ENCODE peak calls at places on chromosomes 4 and X, in five cellular contexts. I is esophagus muscularis mucosa, P is choroid plexus epithelial cell, Y is sigmoid colon, T is pancreas. W is an unnamed sample.

GRCh38 chr4:189305500-189305899 is 635.2 kb upstream of the FRG1 start:
- DNase-seq in Y (no peak), T (no peak), P (no peak), I (no peak), W (no peak)

GRCh38 chr4:24470681-24471622 is 113.4 kb downstream of the DHX15 start:
- DNase-seq in Y (peak), P (peak), I (no peak), T (peak), W (no peak)

GRCh38 chr4:101952985-101953384 is 162.5 kb downstream of the BANK1 start:
- DNase-seq in P (no peak), Y (no peak), I (no peak), T (no peak), W (no peak)

GRCh38 chrX:50333308-50333707 is 128.7 kb downstream of the CCNB3 start:
- DNase-seq in T (no peak), I (no peak), P (no peak), Y (no peak), W (no peak)

GRCh38 chr4:7516773-7517144 is 82.0 kb upstream of the PSAPL1 start:
- DNase-seq in I (no peak), P (no peak), T (no peak), Y (no peak), W (no peak)

GRCh38 chr4:165331823-165332222 is 4.4 kb downstream of the MSMO1 start:
- DNase-seq in Y (no peak), I (no peak), T (no peak), P (no peak), W (no peak)

GRCh38 chr4:1356181-1356998 is 9.4 kb downstream of the UVSSA start:
- DNase-seq in P (peak), T (peak), I (no peak), Y (no peak), W (no peak)

GRCh38 chr4:40003986-40004385 is 26.3 kb upstream of the PDS5A start:
- DNase-seq in I (no peak), Y (no peak), P (peak), T (no peak), W (peak)

GRCh38 chr4:119810001-119810400 is 181.4 kb upstream of the PDE5A start:
- DNase-seq in Y (no peak), P (no peak), T (no peak), I (no peak), W (no peak)

GRCh38 chr4:124940387-124940786 is 227.9 kb upstream of the ANKRD50 start:
- DNase-seq in Y (no peak), T (no peak), I (no peak), P (peak), W (peak)

GRCh38 chrX:95764972-95765451 is 919.6 kb upstream of the DIAPH2 start:
- DNase-seq in T (no peak), P (peak), Y (no peak), I (no peak), W (peak)

GRCh38 chrX:46327229-46328081 is 217.8 kb downstream of the ZNF674 start:
- DNase-seq in T (no peak), Y (no peak), I (no peak), P (peak), W (peak)

GRCh38 chrX:44225667-44226066 is 117.8 kb downstream of the EFHC2 start:
- DNase-seq in Y (no peak), P (no peak), T (no peak), I (no peak), W (peak)

GRCh38 chr4:153771058-153771457 is 11.2 kb upstream of the RNF175 start:
- DNase-seq in P (peak), T (no peak), Y (no peak), I (no peak), W (no peak)

GRCh38 chr4:4396628-4397440 is 9.9 kb downstream of the NSG1 start:
- DNase-seq in Y (no peak), P (peak), I (no peak), T (no peak), W (no peak)

GRCh38 chr4:6942238-6942800 is 32.7 kb downstream of the TBC1D14 start:
- DNase-seq in Y (no peak), T (no peak), I (no peak), P (peak), W (peak)

GRCh38 chr4:188107931-188108843 is 1.2 kb downstream of the TRIML2 start:
- DNase-seq in Y (no peak), P (peak), I (no peak), T (no peak), W (peak)

GRCh38 chrX:124023838-124024238 is 62.3 kb downstream of the STAG2 start:
- DNase-seq in I (no peak), T (no peak), Y (no peak), P (peak), W (no peak)

GRCh38 chr4:123017636-123018390 is 95.4 kb upstream of the NUDT6 start:
- DNase-seq in T (no peak), P (peak), Y (no peak), I (no peak), W (no peak)

GRCh38 chrX:133994576-133994975 is 9.2 kb upstream of the GPC3 start:
- DNase-seq in P (no peak), T (no peak), Y (no peak), I (no peak), W (no peak)

DNA sequence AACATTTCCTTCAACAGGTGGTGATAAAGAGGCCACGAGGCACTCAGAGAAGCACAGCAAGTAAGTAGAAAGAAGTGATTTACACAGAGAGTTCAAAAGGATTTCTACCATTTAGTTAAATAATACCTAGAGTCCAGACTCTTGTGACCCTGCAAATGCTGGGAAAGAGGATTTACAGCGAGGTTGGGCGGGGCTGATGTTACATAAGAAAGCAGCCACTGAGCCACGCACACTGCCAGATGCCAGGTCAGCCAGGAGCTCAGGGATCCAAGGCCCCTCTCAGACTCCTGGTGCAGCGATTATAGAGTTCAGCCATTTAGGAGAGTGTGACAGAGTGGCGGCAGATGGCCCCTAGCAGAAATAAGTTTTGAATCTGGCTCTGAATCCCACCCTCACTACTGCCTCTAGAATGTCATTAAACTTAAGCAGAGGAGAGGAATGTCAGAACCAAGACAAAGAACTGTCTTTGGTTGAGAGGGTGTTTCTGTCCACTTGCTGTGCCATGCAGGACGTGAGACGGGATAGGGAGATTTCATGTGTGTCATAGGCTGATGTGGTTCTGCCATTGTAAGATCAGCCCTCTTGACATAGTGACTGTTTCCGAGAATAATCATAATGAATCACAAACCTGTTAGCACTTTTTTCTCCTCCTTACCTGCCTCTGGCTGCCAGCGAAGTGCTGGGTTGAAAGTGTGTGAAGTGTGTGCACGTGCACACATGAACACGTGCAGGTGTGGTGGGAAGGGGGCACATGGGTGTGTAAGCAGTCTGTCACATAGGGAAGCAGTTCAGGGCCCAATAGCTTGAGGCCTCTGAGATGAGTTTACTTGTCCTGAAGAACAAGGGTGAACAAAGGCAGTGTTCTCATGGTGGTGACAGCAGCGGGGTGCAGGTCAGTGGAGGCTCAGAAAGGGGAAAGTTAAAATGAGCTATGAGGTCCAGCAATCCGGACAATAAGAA is 50.1 kb downstream of the MFAP3L start:
- DNase-seq in Y (no peak), P (no peak), T (no peak), I (no peak), W (peak)
- H3K4me3 ChIP-seq in Y (no peak), P (no peak), T (no peak), I (no peak), W (no peak)

GRCh38 chr4:149735796-149736195 is 79.8 kb downstream of the IQCM start:
- DNase-seq in Y (no peak), P (peak), I (no peak), T (no peak), W (no peak)
- TF ChIP-seq CTCF in Y (no peak), P (no peak), I (no peak), T (no peak), W (no peak)

GRCh38 chrX:139692506-139692849 is 15.5 kb downstream of the MCF2 start:
- DNase-seq in T (no peak), P (no peak), I (no peak), Y (no peak), W (no peak)
- H3K4me3 ChIP-seq in T (no peak), P (peak), I (peak), Y (peak), W (no peak)

GRCh38 chrX:38754102-38754790 is 47.0 kb upstream of the MID1IP1 start:
- DNase-seq in P (peak), I (no peak), Y (no peak), T (no peak), W (peak)
- TF ChIP-seq CTCF in P (peak), I (peak), Y (peak), T (peak), W (peak)

W was measured in bronchial epithelial cell.